ENCODE peak calls at places on chromosomes 3 and 15, in seven cellular contexts. D is heart left ventricle, O is IMR-90, I is neural progenitor cell, G is Panc1, K is upper lobe of left lung, W is endodermal cell. S is an unnamed sample. For H3K4me1, the result is how much of the 10 kb centered on the place peaks cover.

GRCh38 chr3:31461441-31461840 is 71.3 kb upstream of the STT3B start:
- DNase-seq in O (no peak), D (no peak), W (no peak), G (no peak), K (no peak), I (no peak), S (no peak)

GRCh38 chr3:196124608-196125007 is 42.7 kb upstream of the TFRC start:
- DNase-seq in I (no peak), G (no peak), D (no peak), K (no peak), W (no peak), O (no peak), S (no peak)

GRCh38 chr3:12446298-12446697 is 38.0 kb upstream of the TSEN2 start:
- DNase-seq in G (no peak), K (no peak), I (no peak), O (no peak), D (no peak), W (no peak), S (no peak)

GRCh38 chr3:15454965-15455364 is 27.6 kb downstream of the EAF1 start:
- DNase-seq in I (no peak), O (no peak), G (no peak), W (peak), D (no peak), K (no peak), S (no peak)

GRCh38 chr3:66572938-66573710 is 72.3 kb upstream of the LRIG1 start:
- DNase-seq in O (no peak), I (peak), W (peak), D (no peak), G (no peak), K (no peak), S (no peak)

GRCh38 chr15:62601779-62602540 is 436.9 kb upstream of the C2CD4B start:
- DNase-seq in W (no peak), O (peak), D (no peak), G (peak), K (no peak), I (no peak), S (no peak)

GRCh38 chr3:152556731-152557254 is 278.1 kb upstream of the P2RY1 start:
- DNase-seq in K (no peak), W (no peak), I (no peak), O (peak), D (no peak), G (no peak), S (no peak)

GRCh38 chr3:119937229-119937628 is 155.3 kb downstream of the NR1I2 start:
- DNase-seq in W (no peak), G (no peak), I (no peak), D (no peak), K (no peak), O (peak), S (no peak)

GRCh38 chr3:196514350-196514716 is 813 bp downstream of the SMCO1 start:
- DNase-seq in D (no peak), I (no peak), W (no peak), O (no peak), G (no peak), K (no peak), S (no peak)

GRCh38 chr3:165339753-165340152 is 143.6 kb upstream of the SLITRK3 start:
- DNase-seq in G (no peak), I (peak), K (no peak), W (no peak), D (no peak), O (peak), S (no peak)

GRCh38 chr3:149016669-149017541 is 25.6 kb downstream of the GYG1 start:
- DNase-seq in K (no peak), W (no peak), I (no peak), D (no peak), O (peak), G (peak), S (no peak)

GRCh38 chr3:170128977-170129431 is 52.5 kb downstream of the PHC3 start:
- DNase-seq in I (no peak), W (peak), K (no peak), G (peak), D (no peak), O (peak), S (no peak)

GRCh38 chr15:48590704-48591103 is 54.8 kb downstream of the FBN1 start:
- DNase-seq in K (no peak), W (no peak), G (no peak), O (no peak), I (no peak), D (no peak), S (no peak)

GRCh38 chr3:31495971-31496370 is 36.8 kb upstream of the STT3B start:
- DNase-seq in G (no peak), W (no peak), O (peak), K (no peak), I (no peak), D (no peak), S (no peak)

GRCh38 chr3:159711560-159712333 is 276.9 kb upstream of the IL12A start:
- DNase-seq in I (peak), O (peak), D (no peak), G (peak), W (peak), K (no peak), S (no peak)

GRCh38 chr3:8442993-8443670 is 58.5 kb upstream of the LMCD1 start:
- DNase-seq in G (no peak), I (no peak), O (no peak), K (no peak), D (no peak), W (no peak), S (no peak)

GRCh38 chr15:61748529-61748928 is 311.7 kb downstream of the VPS13C start:
- DNase-seq in W (no peak), K (no peak), D (no peak), O (no peak), I (no peak), G (no peak), S (no peak)

GRCh38 chr3:116267139-116267538 is 178.1 kb downstream of the LSAMP start:
- DNase-seq in D (no peak), G (no peak), I (no peak), K (no peak), W (no peak), O (no peak), S (no peak)
- H3K4me1 ChIP-seq in D (under half), G (under half), I (under half), K (under half), W (under half), O (under half), S (under half)

DNA sequence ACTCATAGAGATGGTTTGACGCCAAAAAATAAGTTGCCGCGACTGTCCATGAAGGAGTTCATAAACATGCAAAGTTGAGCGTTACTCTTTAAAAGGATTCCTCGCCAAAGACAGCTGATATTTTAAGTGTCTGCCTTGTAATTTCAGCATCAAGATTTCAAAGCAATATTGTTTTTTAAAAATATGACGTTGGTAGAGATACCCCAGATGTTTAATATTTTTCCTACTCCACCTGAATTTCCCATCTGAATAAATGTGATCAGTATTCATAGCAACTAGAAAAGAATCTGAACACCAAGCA is 155.0 kb downstream of the TUSC7 start:
- DNase-seq in O (no peak), D (no peak), K (no peak), I (no peak), W (no peak), G (no peak), S (no peak)
- H3K4me3 ChIP-seq in O (no peak), D (no peak), K (no peak), I (peak), W (no peak), G (no peak), S (no peak)

GRCh38 chr15:39266882-39267281 is 314.0 kb upstream of the THBS1 start:
- DNase-seq in O (no peak), W (no peak), D (no peak), K (no peak), G (no peak), I (no peak), S (no peak)
- H3K4me1 ChIP-seq in O (under half), W (under half), D (under half), K (under half), G (under half), I (under half), S (under half)

GRCh38 chr15:96344706-96345559 is 14.4 kb downstream of the NR2F2 start:
- DNase-seq in K (peak), I (peak), G (no peak), O (no peak), D (no peak), W (peak), S (no peak)

GRCh38 chr15:96342143-96342466 is 11.6 kb downstream of the NR2F2 start:
- DNase-seq in O (no peak), W (no peak), K (no peak), D (no peak), G (no peak), I (no peak), S (no peak)

GRCh38 chr15:96344120-96344705 is 13.7 kb downstream of the NR2F2 start:
- DNase-seq in I (peak), K (no peak), G (no peak), D (no peak), W (no peak), O (no peak), S (no peak)

GRCh38 chr15:96342611-96343528 is 12.4 kb downstream of the NR2F2 start:
- DNase-seq in I (peak), W (peak), O (no peak), D (no peak), K (no peak), G (no peak), S (no peak)

GRCh38 chr15:96343529-96344072 is 13.1 kb downstream of the NR2F2 start:
- DNase-seq in K (peak), G (no peak), D (peak), O (no peak), I (peak), W (peak), S (no peak)
- H3K4me3 ChIP-seq in K (peak), G (no peak), D (peak), O (peak), I (peak), W (peak), S (no peak)

S was measured in pancreas.